ENCODE peak calls at places on chromosome 9, in nine cellular contexts. Z is Ammon's horn, O is neural crest cell, Y is D341Med, N is cardiac muscle cell, A is fibroblast of the conjunctiva, U is EL, B is iPS-NIHi11, M is ACHN. C is an unnamed sample.

GRCh38 chr9:29966247-29966646 is 2393.0 kb upstream of the C9orf72 start:
- DNase-seq in Z (no peak), O (no peak), Y (no peak), N (no peak), A (no peak), U (peak; percentile 4), B (no peak), M (peak; percentile 4), C (no peak)

GRCh38 chr9:70444904-70445303 is 30.4 kb upstream of the KLF9 start:
- DNase-seq in Z (no peak), O (no peak), Y (no peak), N (peak; percentile 45), A (no peak), U (peak; percentile 14), B (no peak), M (no peak), C (no peak)

GRCh38 chr9:107336718-107337360 is 53.8 kb downstream of the RAD23B start:
- DNase-seq in Z (peak; percentile 30), O (no peak), Y (no peak), N (peak; percentile 59), A (peak; percentile 62), U (peak; percentile 70), B (no peak), M (no peak), C (no peak)

GRCh38 chr9:18473551-18474279 is at the start of gene ADAMTSL1:
- DNase-seq in Z (peak; percentile 52), O (peak; percentile 28), Y (peak; percentile 41), N (peak; percentile 71), A (peak; percentile 86), U (peak; percentile 90), B (peak; percentile 76), M (peak; percentile 63), C (no peak)

GRCh38 chr9:98314381-98315066 is 59.1 kb upstream of the TBC1D2 start:
- DNase-seq in Z (no peak), O (no peak), Y (no peak), N (peak; percentile 62), A (no peak), U (peak; percentile 36), B (no peak), M (peak; percentile 7), C (no peak)

GRCh38 chr9:134224130-134224826 is 59.9 kb upstream of the RNU6ATAC start:
- DNase-seq in Z (no peak), O (no peak), Y (no peak), N (no peak), A (no peak), U (no peak), B (no peak), M (no peak), C (no peak)

GRCh38 chr9:30796806-30797205 is 1587.6 kb upstream of the ACO1 start:
- DNase-seq in Z (no peak), O (no peak), Y (no peak), N (no peak), A (no peak), U (no peak), B (no peak), M (no peak), C (no peak)

GRCh38 chr9:1001838-1002237 is 25.4 kb downstream of the DMRT3 start:
- DNase-seq in Z (no peak), O (no peak), Y (no peak), N (no peak), A (no peak), U (peak; percentile 5), B (no peak), M (no peak), C (no peak)

GRCh38 chr9:133982971-133983720 is 9.0 kb downstream of the VAV2 start:
- DNase-seq in Z (no peak), O (no peak), Y (no peak), N (no peak), A (no peak), U (no peak), B (peak; percentile 7), M (no peak), C (no peak)